ENCODE peak calls at places on chromosomes 5 and 9, in seven cellular contexts. Y is psoas muscle; R is MV-4-11; D is tibial artery; H is fibroblast of mammary gland; K is HEK293T; A is stimulated activated CD8-positive, alpha-beta memory T cell treated with anti-CD3 and anti-CD28 coated beads, Interleukin-4, amount 100 ng/mL, for 48 hours. I is an unnamed sample.

GRCh38 chr9:131443648-131444047 is 49.8 kb downstream of the PRRC2B start:
- DNase-seq in Y (no peak), D (peak), K (no peak), H (no peak), A (no peak), R (no peak), I (no peak)

GRCh38 chr5:95414441-95414840 is 23.3 kb downstream of the FAM81B start:
- DNase-seq in R (no peak), K (no peak), D (no peak), Y (no peak), H (no peak), A (no peak), I (no peak)

GRCh38 chr9:21030389-21031035 is 928 bp downstream of the HACD4 start:
- DNase-seq in R (peak), D (no peak), A (peak), Y (no peak), H (peak), K (no peak), I (no peak)

GRCh38 chr9:70021026-70021571 is 22.5 kb upstream of the MAMDC2 start:
- DNase-seq in R (no peak), Y (no peak), K (no peak), A (no peak), D (no peak), H (peak), I (no peak)

GRCh38 chr9:81146684-81147337 is 542.5 kb downstream of the TLE1 start:
- DNase-seq in A (no peak), D (no peak), H (peak), Y (no peak), K (no peak), R (no peak), I (no peak)

GRCh38 chr9:81559197-81559596 is 130.2 kb downstream of the TLE1 start:
- DNase-seq in A (no peak), D (no peak), H (no peak), Y (no peak), K (no peak), R (no peak), I (no peak)

GRCh38 chr9:120434532-120434931 is 145.4 kb downstream of the CDK5RAP2 start:
- DNase-seq in D (peak), K (no peak), R (peak), H (peak), A (no peak), Y (peak), I (peak)

GRCh38 chr5:65327582-65327981 is 154.1 kb downstream of the ADAMTS6 start:
- DNase-seq in R (no peak), Y (no peak), D (no peak), A (no peak), K (no peak), H (peak), I (no peak)

GRCh38 chr9:129569506-129570449 is 51.1 kb downstream of the C9orf50 start:
- DNase-seq in D (no peak), A (no peak), R (no peak), H (peak), Y (no peak), K (peak), I (no peak)

I was measured in heart left ventricle.